ENCODE peak calls at places on chromosomes 7 and 10, in five cellular contexts. P, U, S, E and O are unnamed samples.
A peak's percentile ranks its signal among the peaks of the same experiment; 100 is the strongest.

GRCh38 chr10:10977231-10977956 is 40.3 kb upstream of the CELF2 start:
- DNase-seq in P (no peak), U (no peak), S (no peak), E (no peak), O (no peak)

GRCh38 chr10:43229208-43230061 is 37.4 kb downstream of the RASGEF1A start:
- DNase-seq in P (peak; percentile 4), U (peak; percentile 56), S (peak; percentile 57), E (peak; percentile 22), O (peak; percentile 54)

GRCh38 chr10:29254123-29255046 is 34.5 kb upstream of the LYZL1 start:
- DNase-seq in P (no peak), U (peak; percentile 94), S (no peak), E (no peak), O (no peak)

GRCh38 chr7:98238076-98238475 is 14.0 kb downstream of the TECPR1 start:
- DNase-seq in P (no peak), U (no peak), S (no peak), E (no peak), O (no peak)

GRCh38 chr10:101932182-101932581 is 88.6 kb upstream of the KCNIP2 start:
- DNase-seq in P (no peak), U (no peak), S (no peak), E (no peak), O (no peak)

GRCh38 chr10:81073155-81073554 is 535.5 kb downstream of the SH2D4B start:
- DNase-seq in P (no peak), U (no peak), S (no peak), E (no peak), O (no peak)

GRCh38 chr7:139086454-139086853 is 23.1 kb downstream of the ZC3HAV1 start:
- DNase-seq in P (no peak), U (no peak), S (no peak), E (no peak), O (no peak)

GRCh38 chr7:369981-370621 is 80.1 kb downstream of the FOXL3 start:
- DNase-seq in P (no peak), U (no peak), S (peak; percentile 38), E (no peak), O (peak; percentile 39)

GRCh38 chr10:6564367-6564766 is 15.7 kb downstream of the PRKCQ start:
- DNase-seq in P (no peak), U (no peak), S (no peak), E (no peak), O (no peak)

GRCh38 chr7:12638851-12639467 is 48.5 kb upstream of the ARL4A start:
- DNase-seq in P (no peak), U (peak; percentile 38), S (no peak), E (no peak), O (no peak)

GRCh38 chr10:110843796-110844616 is 27.7 kb upstream of the PDCD4 start:
- DNase-seq in P (no peak), U (no peak), S (no peak), E (no peak), O (peak; percentile 82)

GRCh38 chr7:100486753-100487446 is 3.2 kb downstream of the NYAP1 start:
- DNase-seq in P (no peak), U (no peak), S (no peak), E (no peak), O (peak; percentile 33)

GRCh38 chr7:149081914-149082313 is 8.6 kb downstream of the ZNF786 start:
- DNase-seq in P (no peak), U (no peak), S (no peak), E (no peak), O (no peak)
- H3K9me3 ChIP-seq in P (no peaks in the 10 kb centered on the region), U (no peaks in the 10 kb centered on the region), S (no peaks in the 10 kb centered on the region), E (no peaks in the 10 kb centered on the region), O (no peaks in the 10 kb centered on the region)

DNA sequence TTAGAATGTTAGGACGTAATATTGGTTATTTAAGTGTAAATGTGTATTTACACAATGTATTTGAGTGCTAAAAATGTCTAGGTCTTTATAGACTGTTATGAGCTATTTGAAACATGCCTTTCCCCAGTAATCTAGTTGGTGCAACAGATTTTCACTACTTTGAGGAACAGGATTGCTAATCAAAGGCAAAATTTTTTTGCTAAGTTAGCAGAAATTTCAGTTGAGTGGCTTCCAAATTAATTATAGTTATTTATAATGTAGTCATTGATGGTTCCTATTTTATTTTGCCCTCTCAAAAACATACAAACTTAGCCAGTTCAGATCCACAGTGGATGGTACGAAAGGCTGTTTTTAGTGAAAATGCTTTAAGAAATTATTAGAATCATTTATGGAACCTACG is 78.7 kb upstream of the LYZL2 start:
- DNase-seq in P (no peak), U (no peak), S (no peak), E (no peak), O (no peak)
- H3K4me1 ChIP-seq in P (no peaks in the 10 kb centered on the region), U (no peaks in the 10 kb centered on the region), S (no peaks in the 10 kb centered on the region), E (no peaks in the 10 kb centered on the region), O (no peaks in the 10 kb centered on the region)

DNA sequence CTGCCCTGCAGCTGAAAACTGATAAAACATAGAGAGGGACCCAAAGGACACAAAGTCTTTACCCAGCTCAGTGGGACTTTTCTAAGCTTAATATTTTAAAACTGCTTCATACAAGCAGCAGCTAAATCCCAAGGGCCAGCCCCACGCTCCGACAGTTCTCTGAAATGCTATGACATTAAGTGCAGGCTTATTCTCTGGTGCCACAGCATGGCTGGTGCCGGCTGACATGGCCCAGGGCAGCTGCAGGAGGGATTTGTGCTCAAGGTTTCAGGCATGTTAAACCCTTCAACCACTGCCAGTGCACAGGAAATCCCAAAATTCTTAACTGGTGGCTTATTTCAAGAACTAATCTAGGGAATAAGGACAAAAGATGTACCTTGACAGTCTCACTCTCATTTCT is 170.9 kb downstream of the PARD3 start:
- DNase-seq in P (no peak), U (peak; percentile 64), S (no peak), E (no peak), O (no peak)
- H3K9me3 ChIP-seq in P (no peaks in the 10 kb centered on the region), U (no peaks in the 10 kb centered on the region), S (no peaks in the 10 kb centered on the region), E (no peaks in the 10 kb centered on the region), O (no peaks in the 10 kb centered on the region)

GRCh38 chr7:40200791-40201190 is 66.0 kb downstream of the SUGCT start:
- DNase-seq in P (no peak), U (no peak), S (no peak), E (no peak), O (no peak)

GRCh38 chr7:40205992-40206391 is 71.2 kb downstream of the SUGCT start:
- DNase-seq in P (no peak), U (no peak), S (no peak), E (no peak), O (no peak)

GRCh38 chr7:40199076-40199802 is 64.4 kb downstream of the SUGCT start:
- DNase-seq in P (no peak), U (peak; percentile 51), S (no peak), E (no peak), O (no peak)

GRCh38 chr7:40202851-40203250 is 68.0 kb downstream of the SUGCT start:
- DNase-seq in P (no peak), U (no peak), S (no peak), E (no peak), O (no peak)

DNA sequence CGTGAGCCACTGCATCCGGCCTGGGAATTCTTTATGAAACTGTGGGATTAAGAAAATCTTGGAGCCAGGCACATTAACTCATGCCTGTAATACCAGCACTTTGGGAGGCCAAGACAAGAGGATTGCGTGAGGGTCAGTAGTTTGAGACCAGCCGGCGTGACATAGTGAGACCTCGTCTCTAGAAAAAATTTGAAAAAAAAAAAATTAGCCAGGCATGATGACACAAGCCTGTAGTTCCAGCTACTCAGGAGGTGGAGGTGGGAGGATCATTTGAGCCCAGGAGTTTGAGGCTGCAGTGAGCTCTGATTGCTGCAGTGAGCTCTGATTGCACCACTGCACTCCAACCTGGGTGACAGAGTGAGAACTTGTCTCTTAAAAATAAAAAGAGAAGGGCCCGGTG is 69.8 kb downstream of the SUGCT start:
- DNase-seq in P (no peak), U (no peak), S (no peak), E (no peak), O (no peak)
- H3K4me1 ChIP-seq in P (no peaks in the 10 kb centered on the region), U (no peaks in the 10 kb centered on the region), S (no peaks in the 10 kb centered on the region), E (no peaks in the 10 kb centered on the region), O (no peaks in the 10 kb centered on the region)

GRCh38 chr7:155352753-155353115 is 55.1 kb downstream of the INSIG1 start:
- DNase-seq in P (no peak), U (no peak), S (no peak), E (no peak), O (no peak)

GRCh38 chr7:155354371-155355048 is 56.8 kb downstream of the INSIG1 start:
- DNase-seq in P (no peak), U (no peak), S (peak; percentile 15), E (no peak), O (no peak)

GRCh38 chr7:155351120-155351870 is 53.6 kb downstream of the INSIG1 start:
- DNase-seq in P (no peak), U (no peak), S (peak; percentile 21), E (no peak), O (no peak)

GRCh38 chr7:155353256-155353897 is 55.7 kb downstream of the INSIG1 start:
- DNase-seq in P (no peak), U (no peak), S (no peak), E (no peak), O (no peak)

DNA sequence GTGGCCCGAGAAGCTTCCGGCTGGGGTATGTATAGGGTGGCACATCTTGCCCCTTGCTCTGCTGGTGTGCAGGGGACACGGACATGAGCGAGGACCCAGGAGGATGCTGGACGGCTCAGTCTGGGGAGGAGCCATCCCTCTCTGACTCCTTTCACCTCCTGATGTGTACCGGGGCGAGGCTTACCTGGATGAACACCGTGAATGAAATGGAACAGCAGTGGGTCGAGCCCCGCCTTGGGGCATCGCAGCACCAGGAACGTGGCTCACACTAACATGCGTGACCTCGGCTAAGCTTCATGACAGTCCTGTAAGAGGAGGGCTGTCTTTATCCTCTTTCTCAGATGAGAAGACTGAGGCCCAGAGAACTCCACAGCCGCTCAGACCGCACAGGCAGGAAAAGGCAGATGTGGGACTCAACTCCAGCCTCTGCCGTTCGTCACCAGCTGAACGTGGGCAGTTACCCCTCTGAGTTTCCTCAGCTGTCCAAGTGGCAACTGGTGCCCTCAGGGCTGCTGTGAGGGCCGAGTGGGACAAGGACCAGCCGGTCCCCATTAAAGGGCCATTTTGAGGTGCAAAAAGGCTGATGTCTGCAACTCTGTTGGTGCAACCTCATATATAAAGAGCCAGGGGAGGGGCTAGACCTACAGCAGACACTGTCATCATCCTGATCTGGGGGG is 54.5 kb downstream of the INSIG1 start:
- DNase-seq in P (no peak), U (no peak), S (peak; percentile 15), E (no peak), O (no peak)
- H3K9me3 ChIP-seq in P (no peaks in the 10 kb centered on the region), U (no peaks in the 10 kb centered on the region), S (no peaks in the 10 kb centered on the region), E (no peaks in the 10 kb centered on the region), O (no peaks in the 10 kb centered on the region)